ENCODE peak calls at places on chromosome 14, in ten cellular contexts. One of them, this sample, is unnamed. For H3K4me1, the result is how much of the 10 kb centered on the place peaks cover.

GRCh38 chr14:54487771-54488170 is 1.0 kb downstream of the GMFB start:
- DNase-seq in adrenal gland: no peak
- DNase-seq in cardiac muscle cell: peak
- DNase-seq in sigmoid colon: no peak
- DNase-seq in OCI-LY7: no peak
- DNase-seq in transverse colon: no peak
- DNase-seq in kidney: no peak
- DNase-seq in body of pancreas: no peak
- DNase-seq in A549: peak
- DNase-seq in lung: no peak
- DNase-seq in this sample: no peak

GRCh38 chr14:95185452-95186392 is 28.4 kb upstream of the DICER1 start:
- DNase-seq in sigmoid colon: peak
- DNase-seq in kidney: peak
- DNase-seq in transverse colon: peak
- DNase-seq in adrenal gland: peak
- DNase-seq in OCI-LY7: no peak
- DNase-seq in A549: no peak
- DNase-seq in cardiac muscle cell: peak
- DNase-seq in body of pancreas: peak
- DNase-seq in lung: peak
- DNase-seq in this sample: no peak

GRCh38 chr14:102838531-102838930 is 61.3 kb downstream of the TRAF3 start:
- DNase-seq in OCI-LY7: no peak
- DNase-seq in transverse colon: no peak
- DNase-seq in cardiac muscle cell: no peak
- DNase-seq in body of pancreas: no peak
- DNase-seq in lung: no peak
- DNase-seq in sigmoid colon: no peak
- DNase-seq in adrenal gland: no peak
- DNase-seq in kidney: no peak
- DNase-seq in A549: no peak
- DNase-seq in this sample: no peak

GRCh38 chr14:103629503-103630121 is 601 bp downstream of the KLC1 start:
- DNase-seq in A549: no peak
- DNase-seq in transverse colon: peak
- DNase-seq in sigmoid colon: peak
- DNase-seq in OCI-LY7: peak
- DNase-seq in lung: peak
- DNase-seq in adrenal gland: peak
- DNase-seq in kidney: peak
- DNase-seq in cardiac muscle cell: peak
- DNase-seq in body of pancreas: peak
- DNase-seq in this sample: peak

GRCh38 chr14:37081220-37081619 is 91.2 kb downstream of the SLC25A21 start:
- DNase-seq in sigmoid colon: no peak
- DNase-seq in body of pancreas: no peak
- DNase-seq in kidney: no peak
- DNase-seq in A549: peak
- DNase-seq in lung: no peak
- DNase-seq in adrenal gland: no peak
- DNase-seq in OCI-LY7: no peak
- DNase-seq in transverse colon: no peak
- DNase-seq in cardiac muscle cell: no peak
- DNase-seq in this sample: no peak

GRCh38 chr14:76701436-76701835 is 59.8 kb upstream of the VASH1 start:
- DNase-seq in kidney: no peak
- DNase-seq in cardiac muscle cell: no peak
- DNase-seq in adrenal gland: no peak
- DNase-seq in A549: no peak
- DNase-seq in OCI-LY7: no peak
- DNase-seq in sigmoid colon: no peak
- DNase-seq in body of pancreas: no peak
- DNase-seq in transverse colon: no peak
- DNase-seq in lung: no peak
- DNase-seq in this sample: no peak

GRCh38 chr14:49865431-49865859 is 12.9 kb upstream of the NEMF start:
- DNase-seq in transverse colon: peak
- DNase-seq in adrenal gland: peak
- DNase-seq in OCI-LY7: peak
- DNase-seq in A549: peak
- DNase-seq in kidney: peak
- DNase-seq in cardiac muscle cell: peak
- DNase-seq in lung: peak
- DNase-seq in sigmoid colon: peak
- DNase-seq in body of pancreas: peak
- DNase-seq in this sample: peak

GRCh38 chr14:101082436-101083384 is 179.2 kb upstream of the RTL1 start:
- DNase-seq in lung: peak
- DNase-seq in adrenal gland: no peak
- DNase-seq in cardiac muscle cell: no peak
- DNase-seq in body of pancreas: no peak
- DNase-seq in kidney: no peak
- DNase-seq in A549: no peak
- DNase-seq in transverse colon: no peak
- DNase-seq in OCI-LY7: no peak
- DNase-seq in sigmoid colon: peak
- DNase-seq in this sample: no peak

GRCh38 chr14:56487090-56487667 is 92.4 kb upstream of the TMEM260 start:
- DNase-seq in sigmoid colon: no peak
- DNase-seq in adrenal gland: no peak
- DNase-seq in body of pancreas: no peak
- DNase-seq in cardiac muscle cell: peak
- DNase-seq in lung: no peak
- DNase-seq in kidney: no peak
- DNase-seq in A549: peak
- DNase-seq in OCI-LY7: no peak
- DNase-seq in transverse colon: no peak
- DNase-seq in this sample: no peak

GRCh38 chr14:99668307-99668997 is 15.6 kb upstream of the CYP46A1 start:
- DNase-seq in body of pancreas: no peak
- DNase-seq in lung: no peak
- DNase-seq in kidney: no peak
- DNase-seq in OCI-LY7: no peak
- DNase-seq in transverse colon: no peak
- DNase-seq in A549: no peak
- DNase-seq in adrenal gland: no peak
- DNase-seq in sigmoid colon: no peak
- DNase-seq in cardiac muscle cell: no peak
- DNase-seq in this sample: no peak

GRCh38 chr14:99667821-99668220 is 16.3 kb upstream of the CYP46A1 start:
- DNase-seq in sigmoid colon: no peak
- DNase-seq in adrenal gland: no peak
- DNase-seq in transverse colon: no peak
- DNase-seq in body of pancreas: no peak
- DNase-seq in lung: no peak
- DNase-seq in OCI-LY7: peak
- DNase-seq in cardiac muscle cell: no peak
- DNase-seq in kidney: peak
- DNase-seq in A549: no peak
- DNase-seq in this sample: no peak

GRCh38 chr14:99667045-99667444 is 17.1 kb upstream of the CYP46A1 start:
- DNase-seq in OCI-LY7: no peak
- DNase-seq in transverse colon: no peak
- DNase-seq in body of pancreas: no peak
- DNase-seq in lung: no peak
- DNase-seq in adrenal gland: no peak
- DNase-seq in cardiac muscle cell: no peak
- DNase-seq in A549: no peak
- DNase-seq in sigmoid colon: no peak
- DNase-seq in kidney: no peak
- DNase-seq in this sample: no peak

GRCh38 chr14:99664636-99665273 is 19.3 kb upstream of the CYP46A1 start:
- DNase-seq in OCI-LY7: peak
- DNase-seq in A549: no peak
- DNase-seq in transverse colon: no peak
- DNase-seq in kidney: no peak
- DNase-seq in cardiac muscle cell: no peak
- DNase-seq in body of pancreas: no peak
- DNase-seq in lung: no peak
- DNase-seq in sigmoid colon: no peak
- DNase-seq in adrenal gland: no peak
- DNase-seq in this sample: no peak

GRCh38 chr14:99666533-99666932 is 17.6 kb upstream of the CYP46A1 start:
- DNase-seq in A549: no peak
- DNase-seq in lung: no peak
- DNase-seq in transverse colon: no peak
- DNase-seq in body of pancreas: no peak
- DNase-seq in sigmoid colon: no peak
- DNase-seq in OCI-LY7: no peak
- DNase-seq in cardiac muscle cell: no peak
- DNase-seq in adrenal gland: no peak
- DNase-seq in kidney: peak
- DNase-seq in this sample: no peak
- H3K4me3 ChIP-seq in A549: no peak
- H3K4me3 ChIP-seq in lung: no peak
- H3K4me3 ChIP-seq in transverse colon: no peak
- H3K4me3 ChIP-seq in body of pancreas: no peak
- H3K4me3 ChIP-seq in sigmoid colon: no peak
- H3K4me3 ChIP-seq in OCI-LY7: no peak
- H3K4me3 ChIP-seq in cardiac muscle cell: no peak
- H3K4me3 ChIP-seq in adrenal gland: no peak
- H3K4me3 ChIP-seq in kidney: no peak
- H3K4me3 ChIP-seq in this sample: no peak

GRCh38 chr14:74611672-74612345 is at the start of gene LTBP2:
- DNase-seq in OCI-LY7: no peak
- DNase-seq in body of pancreas: no peak
- DNase-seq in lung: no peak
- DNase-seq in sigmoid colon: no peak
- DNase-seq in cardiac muscle cell: peak
- DNase-seq in A549: no peak
- DNase-seq in transverse colon: no peak
- DNase-seq in kidney: no peak
- DNase-seq in adrenal gland: no peak
- DNase-seq in this sample: no peak
- H3K27ac ChIP-seq in OCI-LY7: no peak
- H3K27ac ChIP-seq in body of pancreas: no peak
- H3K27ac ChIP-seq in lung: peak
- H3K27ac ChIP-seq in sigmoid colon: peak
- H3K27ac ChIP-seq in cardiac muscle cell: no peak
- H3K27ac ChIP-seq in A549: peak
- H3K27ac ChIP-seq in transverse colon: peak
- H3K27ac ChIP-seq in kidney: no peak
- H3K27ac ChIP-seq in adrenal gland: no peak
- H3K27ac ChIP-seq in this sample: no peak

GRCh38 chr14:68973639-68974038 is 5.5 kb downstream of the ACTN1 start:
- DNase-seq in sigmoid colon: peak
- DNase-seq in OCI-LY7: no peak
- DNase-seq in cardiac muscle cell: no peak
- DNase-seq in kidney: no peak
- DNase-seq in lung: no peak
- DNase-seq in transverse colon: no peak
- DNase-seq in A549: no peak
- DNase-seq in adrenal gland: no peak
- DNase-seq in body of pancreas: no peak
- DNase-seq in this sample: no peak
- H3K4me1 ChIP-seq in sigmoid colon: half or more
- H3K4me1 ChIP-seq in OCI-LY7: under half
- H3K4me1 ChIP-seq in cardiac muscle cell: under half
- H3K4me1 ChIP-seq in kidney: under half
- H3K4me1 ChIP-seq in lung: under half
- H3K4me1 ChIP-seq in transverse colon: half or more
- H3K4me1 ChIP-seq in A549: half or more
- H3K4me1 ChIP-seq in adrenal gland: half or more
- H3K4me1 ChIP-seq in body of pancreas: half or more
- H3K4me1 ChIP-seq in this sample: under half

GRCh38 chr14:35809597-35809996 is 502 bp upstream of the RALGAPA1 start:
- DNase-seq in adrenal gland: no peak
- DNase-seq in lung: no peak
- DNase-seq in cardiac muscle cell: no peak
- DNase-seq in kidney: no peak
- DNase-seq in sigmoid colon: no peak
- DNase-seq in OCI-LY7: no peak
- DNase-seq in transverse colon: no peak
- DNase-seq in body of pancreas: no peak
- DNase-seq in A549: no peak
- DNase-seq in this sample: no peak

GRCh38 chr14:35807131-35807961 is 1.7 kb downstream of the RALGAPA1 start:
- DNase-seq in transverse colon: no peak
- DNase-seq in kidney: no peak
- DNase-seq in A549: no peak
- DNase-seq in body of pancreas: no peak
- DNase-seq in cardiac muscle cell: no peak
- DNase-seq in OCI-LY7: no peak
- DNase-seq in sigmoid colon: no peak
- DNase-seq in adrenal gland: no peak
- DNase-seq in lung: no peak
- DNase-seq in this sample: no peak

GRCh38 chr14:35808076-35808657 is 928 bp downstream of the RALGAPA1 start:
- DNase-seq in body of pancreas: peak
- DNase-seq in adrenal gland: no peak
- DNase-seq in cardiac muscle cell: no peak
- DNase-seq in lung: no peak
- DNase-seq in kidney: no peak
- DNase-seq in sigmoid colon: no peak
- DNase-seq in A549: peak
- DNase-seq in transverse colon: peak
- DNase-seq in OCI-LY7: peak
- DNase-seq in this sample: no peak

GRCh38 chr14:35810963-35811362 is 1.9 kb upstream of the RALGAPA1 start:
- DNase-seq in adrenal gland: no peak
- DNase-seq in lung: no peak
- DNase-seq in body of pancreas: no peak
- DNase-seq in kidney: no peak
- DNase-seq in OCI-LY7: no peak
- DNase-seq in transverse colon: no peak
- DNase-seq in A549: no peak
- DNase-seq in cardiac muscle cell: no peak
- DNase-seq in sigmoid colon: no peak
- DNase-seq in this sample: no peak

DNA sequence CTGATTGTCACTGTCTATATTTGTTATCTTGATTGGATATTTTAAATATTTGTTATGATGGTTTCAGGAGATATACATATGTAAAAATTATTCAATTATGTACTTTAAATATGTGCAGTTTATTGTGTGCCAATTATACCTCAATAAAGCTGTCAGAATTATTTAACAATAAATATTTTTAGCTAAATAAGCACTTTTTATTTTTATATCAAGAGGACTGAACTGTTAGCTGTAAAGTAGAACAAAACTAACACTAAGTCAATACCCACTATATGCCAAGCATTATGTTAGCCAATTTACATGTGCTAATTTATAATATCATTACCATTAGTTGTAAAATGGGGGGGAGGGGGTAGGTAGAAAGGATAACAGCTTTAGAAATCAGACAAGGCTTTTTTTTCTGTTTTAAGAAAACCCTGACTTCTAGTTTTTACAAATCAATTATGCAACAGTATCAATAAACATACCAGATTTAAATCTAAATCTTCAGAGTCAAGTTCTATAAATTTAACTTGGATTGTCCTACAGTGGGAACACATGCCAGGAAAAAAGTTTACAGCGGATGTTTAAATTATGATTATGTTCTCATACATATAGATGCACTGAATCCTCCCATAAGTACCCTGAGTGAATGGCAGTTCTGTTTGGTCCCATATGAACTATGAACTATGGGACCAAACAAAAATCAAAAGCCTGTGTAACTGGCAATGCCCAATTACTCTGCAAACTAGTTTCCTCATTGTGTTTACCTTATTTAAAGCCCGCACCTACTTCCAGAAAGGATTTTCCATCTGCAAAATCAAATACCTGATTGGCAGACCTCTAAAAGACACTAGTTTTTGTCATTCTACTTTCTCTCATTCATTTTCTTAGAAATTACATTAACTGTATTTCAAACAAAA is 2.8 kb downstream of the RALGAPA1 start:
- DNase-seq in OCI-LY7: no peak
- DNase-seq in adrenal gland: no peak
- DNase-seq in lung: no peak
- DNase-seq in cardiac muscle cell: no peak
- DNase-seq in sigmoid colon: no peak
- DNase-seq in kidney: no peak
- DNase-seq in transverse colon: no peak
- DNase-seq in A549: no peak
- DNase-seq in body of pancreas: no peak
- DNase-seq in this sample: no peak
- H3K4me3 ChIP-seq in OCI-LY7: no peak
- H3K4me3 ChIP-seq in adrenal gland: no peak
- H3K4me3 ChIP-seq in lung: no peak
- H3K4me3 ChIP-seq in cardiac muscle cell: peak
- H3K4me3 ChIP-seq in sigmoid colon: no peak
- H3K4me3 ChIP-seq in kidney: no peak
- H3K4me3 ChIP-seq in transverse colon: no peak
- H3K4me3 ChIP-seq in A549: no peak
- H3K4me3 ChIP-seq in body of pancreas: no peak
- H3K4me3 ChIP-seq in this sample: no peak

This sample was measured in effector memory CD4-positive, alpha-beta T cell.